ENCODE peak calls at places on chromosomes 12 and 14, in eight cellular contexts. J is Peyer's patch; H is H9; E is aorta; M is RWPE2; T is GM23338; S is ovary; Q is CD8-positive, alpha-beta memory T cell. G is an unnamed sample.

GRCh38 chr12:1391722-1392121 is 202.7 kb downstream of the FBXL14 start:
- DNase-seq in E (no peak), M (no peak), S (no peak), T (peak; percentile 64), H (peak; percentile 46), Q (no peak), J (no peak), G (no peak)

GRCh38 chr12:1795221-1795784 is 25.1 kb upstream of the LRTM2 start:
- DNase-seq in J (no peak), H (peak; percentile 52), S (peak; percentile 36), T (no peak), Q (peak; percentile 41), E (no peak), M (peak; percentile 61), G (no peak)

GRCh38 chr14:37230551-37231194 is 32.9 kb downstream of the MIPOL1 start:
- DNase-seq in M (no peak), T (peak; percentile 90), S (no peak), E (no peak), J (no peak), H (no peak), Q (no peak), G (peak; percentile 54)

GRCh38 chr12:88529531-88530488 is 50.5 kb downstream of the KITLG start:
- DNase-seq in M (no peak), Q (no peak), S (no peak), E (no peak), T (no peak), H (no peak), J (no peak), G (no peak)

GRCh38 chr12:71786840-71787239 is 32.2 kb downstream of the RAB21 start:
- DNase-seq in E (no peak), S (no peak), T (no peak), J (no peak), M (no peak), H (no peak), Q (no peak), G (no peak)

GRCh38 chr14:55373784-55374725 is 37.6 kb downstream of the ATG14 start:
- DNase-seq in T (no peak), Q (peak; percentile 53), S (no peak), J (no peak), M (no peak), E (no peak), H (no peak), G (no peak)

GRCh38 chr14:92900660-92901059 is 22.3 kb upstream of the CHGA start:
- DNase-seq in J (no peak), M (no peak), S (no peak), H (no peak), E (no peak), Q (no peak), T (no peak), G (no peak)

GRCh38 chr14:31426663-31427062 is 6.3 kb upstream of the HEATR5A start:
- DNase-seq in M (no peak), T (peak; percentile 13), J (no peak), Q (no peak), S (no peak), H (peak; percentile 32), E (no peak), G (no peak)

GRCh38 chr14:52551696-52552062 is 626 bp downstream of the TXNDC16 start:
- DNase-seq in Q (no peak), J (peak; percentile 23), S (no peak), E (no peak), M (no peak), T (no peak), H (no peak), G (peak; percentile 55)

GRCh38 chr14:53389207-53389606 is 236.1 kb upstream of the DDHD1 start:
- DNase-seq in E (no peak), T (no peak), Q (no peak), S (no peak), J (no peak), H (no peak), M (no peak), G (no peak)

GRCh38 chr12:2397356-2398045 is 344.7 kb downstream of the CACNA1C start:
- DNase-seq in E (peak; percentile 64), Q (no peak), J (no peak), M (peak; percentile 38), T (no peak), S (no peak), H (no peak), G (no peak)

GRCh38 chr14:23513005-23513412 is 38.6 kb downstream of the ZFHX2 start:
- DNase-seq in S (no peak), T (no peak), Q (no peak), E (no peak), M (no peak), J (no peak), H (no peak), G (no peak)

GRCh38 chr14:102924632-102925588 is 2.4 kb downstream of the AMN start:
- DNase-seq in H (no peak), Q (no peak), S (no peak), M (no peak), E (peak; percentile 41), J (no peak), T (peak; percentile 44), G (no peak)

GRCh38 chr12:117313906-117314305 is 47.5 kb downstream of the NOS1 start:
- DNase-seq in Q (no peak), S (no peak), T (no peak), E (no peak), H (no peak), J (no peak), M (no peak), G (no peak)

GRCh38 chr12:68918960-68919359 is 14.0 kb downstream of the CPM start:
- DNase-seq in E (no peak), T (no peak), H (no peak), S (no peak), M (no peak), J (no peak), Q (no peak), G (no peak)

GRCh38 chr12:56387152-56387551 is 24.5 kb upstream of the APOF start:
- DNase-seq in T (peak; percentile 63), J (no peak), S (no peak), E (no peak), H (no peak), Q (no peak), M (no peak), G (no peak)

GRCh38 chr12:90618606-90619005 is 336.4 kb downstream of the CCER1 start:
- DNase-seq in M (no peak), H (no peak), Q (no peak), T (no peak), S (no peak), E (no peak), J (no peak), G (no peak)

GRCh38 chr14:26872510-26872909 is 274.7 kb upstream of the NOVA1 start:
- DNase-seq in Q (no peak), E (no peak), T (no peak), S (no peak), J (no peak), H (no peak), M (no peak), G (no peak)

DNA sequence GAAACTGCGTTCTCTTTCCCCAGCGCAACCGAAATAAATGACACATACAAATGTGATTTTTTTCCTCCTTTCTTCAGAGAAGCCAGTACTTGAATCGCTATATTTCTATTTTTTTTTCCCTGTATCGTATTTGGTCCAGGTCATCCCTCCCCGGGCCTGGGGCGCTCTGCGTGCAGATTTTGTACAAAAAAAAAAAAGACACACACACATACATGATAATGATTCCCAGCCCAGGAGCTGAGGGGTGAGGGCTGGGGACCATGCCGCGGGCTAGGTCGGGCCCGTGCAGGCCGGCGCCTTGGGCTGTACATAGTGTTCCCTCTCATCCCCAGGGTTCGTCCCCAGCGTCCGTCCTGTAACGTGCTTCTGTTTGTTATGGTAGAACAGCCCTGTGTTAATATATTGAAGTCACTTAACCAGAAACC is 3.0 kb downstream of the HOXC9 start:
- DNase-seq in J (no peak), S (no peak), M (no peak), Q (no peak), E (peak; percentile 34), T (no peak), H (no peak), G (no peak)
- H3K4me1 ChIP-seq in J (no peaks in the 10 kb centered on the region), S (peaks cover 3% of the 10 kb centered on the region), M (no peaks in the 10 kb centered on the region), Q (peaks cover 18% of the 10 kb centered on the region), E (no peaks in the 10 kb centered on the region), T (peaks cover 12% of the 10 kb centered on the region), H (no peaks in the 10 kb centered on the region), G (peaks cover 7% of the 10 kb centered on the region)

DNA sequence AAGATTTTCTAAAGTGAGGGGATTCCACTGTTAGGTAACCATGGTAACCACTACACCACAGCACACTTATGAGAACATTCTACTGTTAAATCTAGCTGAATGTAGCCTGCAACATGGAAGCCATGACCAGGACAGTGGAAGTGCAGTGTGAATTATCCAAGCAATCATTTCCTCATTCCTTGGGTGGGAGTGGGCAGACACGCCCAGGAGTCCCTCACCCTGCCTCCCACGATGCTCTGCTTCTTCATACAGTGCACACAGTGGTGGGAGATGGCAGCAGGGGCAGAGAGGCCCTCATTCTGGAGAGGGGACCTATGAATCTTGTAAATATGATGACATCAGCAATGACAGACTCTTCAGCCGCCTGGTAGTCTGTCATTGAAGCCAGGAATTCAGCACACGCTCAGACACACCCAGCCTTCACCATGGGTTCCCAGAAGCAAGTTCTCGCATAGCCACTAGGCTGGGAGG is 70.1 kb upstream of the HOXC13 start:
- DNase-seq in J (no peak), M (no peak), Q (no peak), S (no peak), T (peak; percentile 25), E (no peak), H (no peak), G (no peak)
- H3K27me3 ChIP-seq in J (no peaks in the 10 kb centered on the region), M (no peaks in the 10 kb centered on the region), Q (peaks cover 16% of the 10 kb centered on the region), S (no peaks in the 10 kb centered on the region), T (no peaks in the 10 kb centered on the region), E (no peaks in the 10 kb centered on the region), H (no peaks in the 10 kb centered on the region), G (peaks cover 25% of the 10 kb centered on the region)

GRCh38 chr12:120650249-120650690 is 9.8 kb downstream of the CABP1 start:
- DNase-seq in Q (no peak), J (no peak), T (no peak), S (no peak), M (no peak), H (no peak), E (no peak), G (no peak)
- H3K4me1 ChIP-seq in Q (peaks cover 8% of the 10 kb centered on the region), J (peaks cover 3% of the 10 kb centered on the region), T (peaks cover 26% of the 10 kb centered on the region), S (no peaks in the 10 kb centered on the region), M (peaks cover 4% of the 10 kb centered on the region), H (no peaks in the 10 kb centered on the region), E (no peaks in the 10 kb centered on the region), G (peaks cover 10% of the 10 kb centered on the region)

DNA sequence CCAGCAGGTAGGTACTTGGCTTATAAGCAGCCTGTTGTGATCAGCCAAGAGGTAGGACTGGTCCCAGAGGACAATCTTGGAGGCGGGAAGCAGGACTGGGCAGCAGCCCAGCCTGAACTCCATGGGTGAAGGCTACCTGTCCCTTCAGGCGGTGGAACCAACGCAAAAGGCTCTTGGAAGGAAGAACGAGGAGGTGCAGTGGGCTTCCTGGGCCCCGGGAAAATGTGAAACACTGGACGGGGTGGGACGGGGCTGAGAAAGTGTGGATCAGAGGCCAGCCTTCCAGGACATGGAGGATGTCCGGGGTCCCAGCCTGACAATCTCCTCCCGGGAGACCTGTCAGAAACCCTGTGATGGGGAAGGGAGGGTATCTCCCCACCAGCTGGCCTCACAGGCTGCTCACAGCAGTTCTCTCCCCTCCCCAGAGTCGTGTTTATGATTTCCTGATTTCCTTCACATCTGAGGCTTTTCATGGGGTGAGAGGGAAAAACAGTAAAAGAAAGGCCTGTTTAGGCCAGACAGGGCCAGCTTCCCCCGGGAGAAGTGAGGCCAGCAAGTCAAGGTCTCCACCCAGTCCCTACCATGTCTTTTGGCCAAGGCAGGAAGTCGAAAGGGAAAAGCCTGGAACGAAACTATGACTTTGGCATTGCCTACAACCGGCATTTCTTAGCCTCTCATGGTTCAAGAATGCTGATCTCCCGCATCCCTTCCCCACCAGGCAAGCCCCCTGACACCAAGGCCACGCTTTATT is 11.3 kb downstream of the CMKLR1 start:
- DNase-seq in S (no peak), M (no peak), T (no peak), J (no peak), H (no peak), Q (no peak), E (no peak), G (no peak)
- H3K27me3 ChIP-seq in S (no peaks in the 10 kb centered on the region), M (peaks cover 13% of the 10 kb centered on the region), T (no peaks in the 10 kb centered on the region), J (no peaks in the 10 kb centered on the region), H (no peaks in the 10 kb centered on the region), Q (no peaks in the 10 kb centered on the region), E (no peaks in the 10 kb centered on the region), G (no peaks in the 10 kb centered on the region)

G was measured in HAP-1.